ENCODE peak calls at places on chromosomes 16 and 17, in six cellular contexts. C, D, U, Q, H and W are unnamed samples.

GRCh38 chr17:37802712-37803416 is 58.0 kb upstream of the HNF1B start:
- DNase-seq in C (no peak), D (peak; percentile 66), U (no peak), Q (no peak), H (no peak), W (no peak)

GRCh38 chr16:69017036-69017783 is 88.2 kb upstream of the HAS3 start:
- DNase-seq in C (no peak), D (no peak), U (no peak), Q (no peak), H (no peak), W (no peak)

GRCh38 chr16:29147710-29148425 is 163.0 kb downstream of the LAT start:
- DNase-seq in C (peak; percentile 18), D (no peak), U (no peak), Q (no peak), H (no peak), W (no peak)

GRCh38 chr17:62017496-62017895 is 47.6 kb downstream of the MED13 start:
- DNase-seq in C (no peak), D (no peak), U (no peak), Q (no peak), H (no peak), W (no peak)

GRCh38 chr17:68456529-68457167 is 648 bp downstream of the WIPI1 start:
- DNase-seq in C (no peak), D (peak; percentile 88), U (no peak), Q (no peak), H (no peak), W (no peak)

GRCh38 chr16:50297301-50298074 is 31.1 kb downstream of the ADCY7 start:
- DNase-seq in C (no peak), D (peak; percentile 14), U (no peak), Q (no peak), H (no peak), W (no peak)

GRCh38 chr16:2009791-2010510 is at the start of gene ZNF598:
- DNase-seq in C (peak; percentile 86), D (peak; percentile 75), U (peak; percentile 77), Q (peak; percentile 78), H (peak; percentile 76), W (peak; percentile 82)

GRCh38 chr16:56513972-56514371 is 5.9 kb downstream of the BBS2 start:
- DNase-seq in C (peak; percentile 22), D (peak; percentile 56), U (no peak), Q (peak; percentile 59), H (peak; percentile 31), W (peak; percentile 7)

GRCh38 chr17:44628234-44629188 is 27.8 kb upstream of the MEIOC start:
- DNase-seq in C (no peak), D (peak; percentile 22), U (no peak), Q (no peak), H (no peak), W (no peak)

GRCh38 chr17:79989106-79989835 is 46.4 kb downstream of the TBC1D16 start:
- DNase-seq in C (no peak), D (no peak), U (no peak), Q (no peak), H (no peak), W (no peak)

GRCh38 chr17:12959441-12959840 is 58.4 kb downstream of the ELAC2 start:
- DNase-seq in C (no peak), D (no peak), U (no peak), Q (no peak), H (no peak), W (no peak)

GRCh38 chr16:20598832-20599469 is 22.8 kb upstream of the ACSM2B start:
- DNase-seq in C (no peak), D (no peak), U (no peak), Q (no peak), H (no peak), W (no peak)

GRCh38 chr17:145671-146541 is 8.5 kb downstream of the SCGB1C2 start:
- DNase-seq in C (no peak), D (peak; percentile 10), U (no peak), Q (no peak), H (no peak), W (no peak)

GRCh38 chr17:62824290-62825135 is 16.4 kb upstream of the MARCHF10 start:
- DNase-seq in C (no peak), D (no peak), U (no peak), Q (no peak), H (no peak), W (no peak)

GRCh38 chr16:2787406-2787805 is at the start of gene PRSS33:
- DNase-seq in C (no peak), D (no peak), U (no peak), Q (no peak), H (no peak), W (no peak)

GRCh38 chr16:35188288-35189155 is 1729.1 kb downstream of the TP53TG3F start:
- DNase-seq in C (no peak), D (no peak), U (no peak), Q (no peak), H (no peak), W (no peak)

GRCh38 chr16:89112377-89113151 is 18.9 kb downstream of the ACSF3 start:
- DNase-seq in C (no peak), D (no peak), U (no peak), Q (no peak), H (no peak), W (no peak)

GRCh38 chr16:70695351-70696070 is 9.7 kb upstream of the MTSS2 start:
- DNase-seq in C (no peak), D (peak; percentile 63), U (peak; percentile 22), Q (no peak), H (no peak), W (no peak)

GRCh38 chr17:74123350-74123749 is 80.1 kb upstream of the RPL38 start:
- DNase-seq in C (no peak), D (no peak), U (no peak), Q (no peak), H (no peak), W (no peak)

GRCh38 chr17:7740481-7741001 is 23.0 kb downstream of the DNAH2 start:
- DNase-seq in C (no peak), D (no peak), U (no peak), Q (no peak), H (no peak), W (no peak)